ENCODE peak calls at places on chromosomes 16 and 17, in four cellular contexts. I is right lobe of liver, W is ACHN, M is LHCN-M2. B is an unnamed sample.

GRCh38 chr17:17140590-17140980 is 65.5 kb downstream of the PLD6 start:
- DNase-seq in W (peak), M (peak), I (peak), B (no peak)

GRCh38 chr16:27323781-27324561 is 10.2 kb downstream of the IL4R start:
- DNase-seq in M (no peak), W (no peak), I (peak), B (no peak)

GRCh38 chr16:26365555-26365954 is 673.8 kb downstream of the HS3ST4 start:
- DNase-seq in W (no peak), I (no peak), M (no peak), B (no peak)

GRCh38 chr17:34386343-34386924 is 23.4 kb upstream of the CCL1 start:
- DNase-seq in I (no peak), W (no peak), M (no peak), B (no peak)

GRCh38 chr16:12186774-12187335 is 210.3 kb downstream of the SNX29 start:
- DNase-seq in I (peak), M (peak), W (peak), B (no peak)

GRCh38 chr16:25690563-25691143 is 1.1 kb upstream of the HS3ST4 start:
- DNase-seq in I (no peak), W (no peak), M (no peak), B (no peak)

GRCh38 chr16:84332975-84333684 is 35.2 kb upstream of the ATP2C2 start:
- DNase-seq in I (no peak), M (no peak), W (no peak), B (no peak)

GRCh38 chr16:77373726-77374125 is 61.1 kb downstream of the ADAMTS18 start:
- DNase-seq in W (no peak), M (no peak), I (no peak), B (no peak)

GRCh38 chr17:77096570-77097214 is 44.1 kb upstream of the SEC14L1 start:
- DNase-seq in W (peak), I (no peak), M (peak), B (peak)